ENCODE peak calls at places on chromosomes 3 and 15, in ten cellular contexts. One of them, this sample, is unnamed. For H3K4me1, the result is how much of the 10 kb centered on the place peaks cover.

GRCh38 chr15:65583701-65584100 is 27.2 kb downstream of the INTS14 start:
- DNase-seq in cardiac muscle cell: peak
- DNase-seq in testis: no peak
- DNase-seq in psoas muscle: no peak
- DNase-seq in endothelial cell of umbilical vein: peak
- DNase-seq in uterus: no peak
- DNase-seq in fibroblast of lung: peak
- DNase-seq in OCI-LY7: peak
- DNase-seq in spleen: no peak
- DNase-seq in tibial nerve: no peak
- DNase-seq in this sample: no peak

GRCh38 chr3:54358969-54359648 is 236.8 kb downstream of the CACNA2D3 start:
- DNase-seq in endothelial cell of umbilical vein: no peak
- DNase-seq in OCI-LY7: no peak
- DNase-seq in psoas muscle: peak
- DNase-seq in tibial nerve: no peak
- DNase-seq in cardiac muscle cell: no peak
- DNase-seq in uterus: no peak
- DNase-seq in testis: peak
- DNase-seq in spleen: no peak
- DNase-seq in fibroblast of lung: no peak
- DNase-seq in this sample: no peak

GRCh38 chr3:45701167-45701867 is 12.1 kb downstream of the SACM1L start:
- DNase-seq in cardiac muscle cell: no peak
- DNase-seq in spleen: no peak
- DNase-seq in tibial nerve: no peak
- DNase-seq in OCI-LY7: no peak
- DNase-seq in endothelial cell of umbilical vein: no peak
- DNase-seq in psoas muscle: no peak
- DNase-seq in uterus: no peak
- DNase-seq in testis: no peak
- DNase-seq in fibroblast of lung: no peak
- DNase-seq in this sample: no peak

GRCh38 chr15:85751731-85752421 is 42.8 kb downstream of the KLHL25 start:
- DNase-seq in cardiac muscle cell: no peak
- DNase-seq in OCI-LY7: no peak
- DNase-seq in spleen: peak
- DNase-seq in endothelial cell of umbilical vein: no peak
- DNase-seq in testis: no peak
- DNase-seq in fibroblast of lung: no peak
- DNase-seq in tibial nerve: peak
- DNase-seq in uterus: peak
- DNase-seq in psoas muscle: no peak
- DNase-seq in this sample: no peak

GRCh38 chr3:160986060-160986459 is 119.1 kb downstream of the B3GALNT1 start:
- DNase-seq in spleen: no peak
- DNase-seq in fibroblast of lung: no peak
- DNase-seq in endothelial cell of umbilical vein: no peak
- DNase-seq in testis: no peak
- DNase-seq in uterus: no peak
- DNase-seq in cardiac muscle cell: no peak
- DNase-seq in tibial nerve: no peak
- DNase-seq in psoas muscle: no peak
- DNase-seq in OCI-LY7: no peak
- DNase-seq in this sample: no peak

GRCh38 chr3:142459096-142459495 is 11.3 kb upstream of the XRN1 start:
- DNase-seq in cardiac muscle cell: peak
- DNase-seq in spleen: no peak
- DNase-seq in endothelial cell of umbilical vein: no peak
- DNase-seq in testis: no peak
- DNase-seq in OCI-LY7: no peak
- DNase-seq in psoas muscle: no peak
- DNase-seq in tibial nerve: no peak
- DNase-seq in uterus: no peak
- DNase-seq in fibroblast of lung: no peak
- DNase-seq in this sample: no peak

GRCh38 chr3:112247900-112248299 is 46.1 kb downstream of the SLC9C1 start:
- DNase-seq in endothelial cell of umbilical vein: no peak
- DNase-seq in spleen: no peak
- DNase-seq in fibroblast of lung: no peak
- DNase-seq in OCI-LY7: no peak
- DNase-seq in psoas muscle: no peak
- DNase-seq in tibial nerve: no peak
- DNase-seq in cardiac muscle cell: no peak
- DNase-seq in testis: no peak
- DNase-seq in uterus: no peak
- DNase-seq in this sample: no peak

GRCh38 chr3:196524527-196524926 is 9.4 kb upstream of the SMCO1 start:
- DNase-seq in spleen: no peak
- DNase-seq in tibial nerve: no peak
- DNase-seq in testis: no peak
- DNase-seq in psoas muscle: no peak
- DNase-seq in fibroblast of lung: no peak
- DNase-seq in endothelial cell of umbilical vein: peak
- DNase-seq in uterus: no peak
- DNase-seq in cardiac muscle cell: no peak
- DNase-seq in OCI-LY7: peak
- DNase-seq in this sample: no peak

GRCh38 chr3:37068031-37068430 is 74.7 kb downstream of the MLH1 start:
- DNase-seq in OCI-LY7: no peak
- DNase-seq in testis: no peak
- DNase-seq in uterus: no peak
- DNase-seq in psoas muscle: no peak
- DNase-seq in tibial nerve: no peak
- DNase-seq in cardiac muscle cell: no peak
- DNase-seq in spleen: no peak
- DNase-seq in fibroblast of lung: no peak
- DNase-seq in endothelial cell of umbilical vein: no peak
- DNase-seq in this sample: no peak

GRCh38 chr3:58471025-58471887 is 20.6 kb upstream of the KCTD6 start:
- DNase-seq in testis: no peak
- DNase-seq in fibroblast of lung: peak
- DNase-seq in OCI-LY7: no peak
- DNase-seq in uterus: no peak
- DNase-seq in psoas muscle: no peak
- DNase-seq in endothelial cell of umbilical vein: peak
- DNase-seq in cardiac muscle cell: peak
- DNase-seq in tibial nerve: no peak
- DNase-seq in spleen: no peak
- DNase-seq in this sample: peak

GRCh38 chr15:69377137-69377536 is 37.0 kb upstream of the KIF23 start:
- DNase-seq in tibial nerve: no peak
- DNase-seq in testis: no peak
- DNase-seq in OCI-LY7: no peak
- DNase-seq in endothelial cell of umbilical vein: no peak
- DNase-seq in psoas muscle: no peak
- DNase-seq in uterus: no peak
- DNase-seq in spleen: no peak
- DNase-seq in cardiac muscle cell: no peak
- DNase-seq in fibroblast of lung: no peak
- DNase-seq in this sample: no peak

GRCh38 chr3:32890420-32891276 is 60.8 kb upstream of the CCR4 start:
- DNase-seq in fibroblast of lung: no peak
- DNase-seq in endothelial cell of umbilical vein: no peak
- DNase-seq in psoas muscle: no peak
- DNase-seq in testis: no peak
- DNase-seq in cardiac muscle cell: no peak
- DNase-seq in tibial nerve: no peak
- DNase-seq in uterus: no peak
- DNase-seq in spleen: no peak
- DNase-seq in OCI-LY7: no peak
- DNase-seq in this sample: no peak

GRCh38 chr15:94576889-94577533 is 345.6 kb downstream of the MCTP2 start:
- DNase-seq in spleen: no peak
- DNase-seq in uterus: no peak
- DNase-seq in OCI-LY7: peak
- DNase-seq in psoas muscle: no peak
- DNase-seq in testis: peak
- DNase-seq in endothelial cell of umbilical vein: peak
- DNase-seq in tibial nerve: no peak
- DNase-seq in fibroblast of lung: peak
- DNase-seq in cardiac muscle cell: peak
- DNase-seq in this sample: peak

GRCh38 chr15:42137461-42138261 is 18.8 kb downstream of the PLA2G4F start:
- DNase-seq in testis: peak
- DNase-seq in endothelial cell of umbilical vein: peak
- DNase-seq in spleen: peak
- DNase-seq in OCI-LY7: peak
- DNase-seq in fibroblast of lung: peak
- DNase-seq in psoas muscle: no peak
- DNase-seq in uterus: no peak
- DNase-seq in cardiac muscle cell: peak
- DNase-seq in tibial nerve: no peak
- DNase-seq in this sample: no peak

GRCh38 chr3:190444036-190444435 is 5.7 kb downstream of the TMEM207 start:
- DNase-seq in uterus: no peak
- DNase-seq in psoas muscle: no peak
- DNase-seq in spleen: no peak
- DNase-seq in endothelial cell of umbilical vein: no peak
- DNase-seq in testis: no peak
- DNase-seq in tibial nerve: no peak
- DNase-seq in fibroblast of lung: no peak
- DNase-seq in OCI-LY7: no peak
- DNase-seq in cardiac muscle cell: no peak
- DNase-seq in this sample: no peak

GRCh38 chr3:190444576-190445145 is 5.0 kb downstream of the TMEM207 start:
- DNase-seq in OCI-LY7: no peak
- DNase-seq in spleen: no peak
- DNase-seq in endothelial cell of umbilical vein: no peak
- DNase-seq in testis: no peak
- DNase-seq in uterus: no peak
- DNase-seq in psoas muscle: no peak
- DNase-seq in fibroblast of lung: no peak
- DNase-seq in tibial nerve: no peak
- DNase-seq in cardiac muscle cell: no peak
- DNase-seq in this sample: no peak

GRCh38 chr3:190446492-190447301 is 3.0 kb downstream of the TMEM207 start:
- DNase-seq in tibial nerve: no peak
- DNase-seq in spleen: no peak
- DNase-seq in psoas muscle: no peak
- DNase-seq in uterus: no peak
- DNase-seq in endothelial cell of umbilical vein: peak
- DNase-seq in fibroblast of lung: no peak
- DNase-seq in cardiac muscle cell: no peak
- DNase-seq in testis: no peak
- DNase-seq in OCI-LY7: no peak
- DNase-seq in this sample: no peak

GRCh38 chr3:190449801-190450200 is at the start of gene TMEM207:
- DNase-seq in tibial nerve: no peak
- DNase-seq in psoas muscle: no peak
- DNase-seq in testis: no peak
- DNase-seq in spleen: no peak
- DNase-seq in endothelial cell of umbilical vein: no peak
- DNase-seq in uterus: no peak
- DNase-seq in cardiac muscle cell: no peak
- DNase-seq in fibroblast of lung: no peak
- DNase-seq in OCI-LY7: no peak
- DNase-seq in this sample: no peak
- H3K27ac ChIP-seq in tibial nerve: no peak
- H3K27ac ChIP-seq in psoas muscle: no peak
- H3K27ac ChIP-seq in testis: no peak
- H3K27ac ChIP-seq in spleen: no peak
- H3K27ac ChIP-seq in endothelial cell of umbilical vein: no peak
- H3K27ac ChIP-seq in uterus: no peak
- H3K27ac ChIP-seq in cardiac muscle cell: no peak
- H3K27ac ChIP-seq in fibroblast of lung: no peak
- H3K27ac ChIP-seq in OCI-LY7: no peak
- H3K27ac ChIP-seq in this sample: no peak

GRCh38 chr3:4835616-4836043 is 143.6 kb upstream of the BHLHE40 start:
- DNase-seq in tibial nerve: no peak
- DNase-seq in psoas muscle: no peak
- DNase-seq in spleen: no peak
- DNase-seq in OCI-LY7: no peak
- DNase-seq in uterus: no peak
- DNase-seq in fibroblast of lung: no peak
- DNase-seq in testis: no peak
- DNase-seq in endothelial cell of umbilical vein: peak
- DNase-seq in cardiac muscle cell: peak
- DNase-seq in this sample: peak
- H3K4me1 ChIP-seq in tibial nerve: half or more
- H3K4me1 ChIP-seq in psoas muscle: under half
- H3K4me1 ChIP-seq in spleen: half or more
- H3K4me1 ChIP-seq in OCI-LY7: under half
- H3K4me1 ChIP-seq in uterus: under half
- H3K4me1 ChIP-seq in fibroblast of lung: under half
- H3K4me1 ChIP-seq in testis: under half
- H3K4me1 ChIP-seq in endothelial cell of umbilical vein: under half
- H3K4me1 ChIP-seq in cardiac muscle cell: under half
- H3K4me1 ChIP-seq in this sample: under half

GRCh38 chr3:186219211-186219638 is 110.3 kb upstream of the ETV5 start:
- DNase-seq in psoas muscle: peak
- DNase-seq in fibroblast of lung: no peak
- DNase-seq in tibial nerve: no peak
- DNase-seq in spleen: no peak
- DNase-seq in uterus: no peak
- DNase-seq in endothelial cell of umbilical vein: no peak
- DNase-seq in cardiac muscle cell: no peak
- DNase-seq in OCI-LY7: peak
- DNase-seq in testis: no peak
- DNase-seq in this sample: no peak
- TF ChIP-seq CTCF in psoas muscle: peak
- TF ChIP-seq CTCF in fibroblast of lung: no peak
- TF ChIP-seq CTCF in tibial nerve: no peak
- TF ChIP-seq CTCF in spleen: no peak
- TF ChIP-seq CTCF in uterus: no peak
- TF ChIP-seq CTCF in endothelial cell of umbilical vein: no peak
- TF ChIP-seq CTCF in cardiac muscle cell: no peak
- TF ChIP-seq CTCF in OCI-LY7: no peak
- TF ChIP-seq CTCF in testis: no peak
- TF ChIP-seq CTCF in this sample: no peak

GRCh38 chr15:76378691-76379090 is 42.1 kb downstream of the ISL2 start:
- DNase-seq in fibroblast of lung: no peak
- DNase-seq in endothelial cell of umbilical vein: no peak
- DNase-seq in cardiac muscle cell: no peak
- DNase-seq in tibial nerve: no peak
- DNase-seq in psoas muscle: no peak
- DNase-seq in testis: no peak
- DNase-seq in spleen: no peak
- DNase-seq in OCI-LY7: no peak
- DNase-seq in uterus: no peak
- DNase-seq in this sample: no peak

GRCh38 chr15:76381366-76381765 is 44.8 kb downstream of the ISL2 start:
- DNase-seq in testis: no peak
- DNase-seq in OCI-LY7: no peak
- DNase-seq in psoas muscle: no peak
- DNase-seq in fibroblast of lung: no peak
- DNase-seq in cardiac muscle cell: no peak
- DNase-seq in endothelial cell of umbilical vein: no peak
- DNase-seq in spleen: no peak
- DNase-seq in uterus: no peak
- DNase-seq in tibial nerve: no peak
- DNase-seq in this sample: no peak

GRCh38 chr15:76382987-76383728 is 46.6 kb downstream of the ISL2 start:
- DNase-seq in psoas muscle: no peak
- DNase-seq in fibroblast of lung: no peak
- DNase-seq in spleen: no peak
- DNase-seq in testis: no peak
- DNase-seq in tibial nerve: no peak
- DNase-seq in OCI-LY7: no peak
- DNase-seq in uterus: no peak
- DNase-seq in cardiac muscle cell: no peak
- DNase-seq in endothelial cell of umbilical vein: no peak
- DNase-seq in this sample: no peak

GRCh38 chr15:76377751-76378150 is 41.2 kb downstream of the ISL2 start:
- DNase-seq in cardiac muscle cell: no peak
- DNase-seq in psoas muscle: no peak
- DNase-seq in OCI-LY7: no peak
- DNase-seq in testis: no peak
- DNase-seq in fibroblast of lung: no peak
- DNase-seq in uterus: no peak
- DNase-seq in endothelial cell of umbilical vein: no peak
- DNase-seq in spleen: no peak
- DNase-seq in tibial nerve: no peak
- DNase-seq in this sample: no peak

GRCh38 chr15:76380249-76380648 is 43.7 kb downstream of the ISL2 start:
- DNase-seq in OCI-LY7: no peak
- DNase-seq in uterus: no peak
- DNase-seq in spleen: no peak
- DNase-seq in tibial nerve: no peak
- DNase-seq in psoas muscle: no peak
- DNase-seq in fibroblast of lung: no peak
- DNase-seq in cardiac muscle cell: no peak
- DNase-seq in endothelial cell of umbilical vein: peak
- DNase-seq in testis: no peak
- DNase-seq in this sample: no peak
- H3K27ac ChIP-seq in OCI-LY7: no peak
- H3K27ac ChIP-seq in uterus: no peak
- H3K27ac ChIP-seq in spleen: no peak
- H3K27ac ChIP-seq in tibial nerve: no peak
- H3K27ac ChIP-seq in psoas muscle: no peak
- H3K27ac ChIP-seq in fibroblast of lung: no peak
- H3K27ac ChIP-seq in cardiac muscle cell: no peak
- H3K27ac ChIP-seq in endothelial cell of umbilical vein: no peak
- H3K27ac ChIP-seq in testis: no peak
- H3K27ac ChIP-seq in this sample: no peak

This sample was measured in foreskin keratinocyte.